ENCODE peak calls at places on chromosomes 2 and 18, in eight cellular contexts. One of them, this sample, is unnamed.

GRCh38 chr2:197786010-197786877 is 1.1 kb upstream of the BOLL start:
- DNase-seq in LoVo: no peak
- DNase-seq in left cardiac atrium: no peak
- DNase-seq in GM04503: no peak
- DNase-seq in activated naive CD4-positive, alpha-beta T cell treated with anti-CD3 and anti-CD28 coated beads for 36 hours: peak
- DNase-seq in stimulated activated CD4-positive, alpha-beta T cell treated with anti-CD3 and anti-CD28 coated beads, Interleukin-1b, Interleukin-23, amount 100 ng/mL, for 24 hours: no peak
- DNase-seq in HEK293T: no peak
- DNase-seq in stimulated activated CD8-positive, alpha-beta memory T cell treated with anti-CD3 and anti-CD28 coated beads, Interleukin-15, amount 100 ng/mL, for 24 hours: peak
- DNase-seq in this sample: peak

GRCh38 chr2:157257312-157258252 is at the start of gene GALNT5:
- DNase-seq in LoVo: peak
- DNase-seq in left cardiac atrium: peak
- DNase-seq in GM04503: no peak
- DNase-seq in activated naive CD4-positive, alpha-beta T cell treated with anti-CD3 and anti-CD28 coated beads for 36 hours: no peak
- DNase-seq in stimulated activated CD4-positive, alpha-beta T cell treated with anti-CD3 and anti-CD28 coated beads, Interleukin-1b, Interleukin-23, amount 100 ng/mL, for 24 hours: no peak
- DNase-seq in HEK293T: peak
- DNase-seq in stimulated activated CD8-positive, alpha-beta memory T cell treated with anti-CD3 and anti-CD28 coated beads, Interleukin-15, amount 100 ng/mL, for 24 hours: no peak
- DNase-seq in this sample: peak

GRCh38 chr18:67302043-67302442 is 214.5 kb downstream of the DSEL start:
- DNase-seq in LoVo: no peak
- DNase-seq in left cardiac atrium: no peak
- DNase-seq in GM04503: no peak
- DNase-seq in activated naive CD4-positive, alpha-beta T cell treated with anti-CD3 and anti-CD28 coated beads for 36 hours: no peak
- DNase-seq in stimulated activated CD4-positive, alpha-beta T cell treated with anti-CD3 and anti-CD28 coated beads, Interleukin-1b, Interleukin-23, amount 100 ng/mL, for 24 hours: no peak
- DNase-seq in HEK293T: no peak
- DNase-seq in stimulated activated CD8-positive, alpha-beta memory T cell treated with anti-CD3 and anti-CD28 coated beads, Interleukin-15, amount 100 ng/mL, for 24 hours: no peak
- DNase-seq in this sample: no peak

GRCh38 chr2:3628241-3628679 is 29.7 kb upstream of the ALLC start:
- DNase-seq in LoVo: no peak
- DNase-seq in left cardiac atrium: no peak
- DNase-seq in GM04503: no peak
- DNase-seq in activated naive CD4-positive, alpha-beta T cell treated with anti-CD3 and anti-CD28 coated beads for 36 hours: no peak
- DNase-seq in stimulated activated CD4-positive, alpha-beta T cell treated with anti-CD3 and anti-CD28 coated beads, Interleukin-1b, Interleukin-23, amount 100 ng/mL, for 24 hours: no peak
- DNase-seq in HEK293T: no peak
- DNase-seq in stimulated activated CD8-positive, alpha-beta memory T cell treated with anti-CD3 and anti-CD28 coated beads, Interleukin-15, amount 100 ng/mL, for 24 hours: no peak
- DNase-seq in this sample: no peak

GRCh38 chr2:40218679-40219078 is 233.2 kb downstream of the SLC8A1 start:
- DNase-seq in LoVo: no peak
- DNase-seq in left cardiac atrium: peak
- DNase-seq in GM04503: no peak
- DNase-seq in activated naive CD4-positive, alpha-beta T cell treated with anti-CD3 and anti-CD28 coated beads for 36 hours: no peak
- DNase-seq in stimulated activated CD4-positive, alpha-beta T cell treated with anti-CD3 and anti-CD28 coated beads, Interleukin-1b, Interleukin-23, amount 100 ng/mL, for 24 hours: no peak
- DNase-seq in HEK293T: no peak
- DNase-seq in stimulated activated CD8-positive, alpha-beta memory T cell treated with anti-CD3 and anti-CD28 coated beads, Interleukin-15, amount 100 ng/mL, for 24 hours: no peak
- DNase-seq in this sample: peak

GRCh38 chr18:13440277-13441248 is 222.0 kb downstream of the LDLRAD4 start:
- DNase-seq in LoVo: no peak
- DNase-seq in left cardiac atrium: no peak
- DNase-seq in GM04503: no peak
- DNase-seq in activated naive CD4-positive, alpha-beta T cell treated with anti-CD3 and anti-CD28 coated beads for 36 hours: no peak
- DNase-seq in stimulated activated CD4-positive, alpha-beta T cell treated with anti-CD3 and anti-CD28 coated beads, Interleukin-1b, Interleukin-23, amount 100 ng/mL, for 24 hours: no peak
- DNase-seq in HEK293T: no peak
- DNase-seq in stimulated activated CD8-positive, alpha-beta memory T cell treated with anti-CD3 and anti-CD28 coated beads, Interleukin-15, amount 100 ng/mL, for 24 hours: no peak
- DNase-seq in this sample: no peak

GRCh38 chr2:231720971-231721640 is 12.8 kb downstream of the PTMA start:
- DNase-seq in LoVo: no peak
- DNase-seq in left cardiac atrium: no peak
- DNase-seq in GM04503: no peak
- DNase-seq in activated naive CD4-positive, alpha-beta T cell treated with anti-CD3 and anti-CD28 coated beads for 36 hours: no peak
- DNase-seq in stimulated activated CD4-positive, alpha-beta T cell treated with anti-CD3 and anti-CD28 coated beads, Interleukin-1b, Interleukin-23, amount 100 ng/mL, for 24 hours: no peak
- DNase-seq in HEK293T: no peak
- DNase-seq in stimulated activated CD8-positive, alpha-beta memory T cell treated with anti-CD3 and anti-CD28 coated beads, Interleukin-15, amount 100 ng/mL, for 24 hours: no peak
- DNase-seq in this sample: no peak

GRCh38 chr2:64838817-64839216 is 150.4 kb upstream of the SLC1A4 start:
- DNase-seq in LoVo: peak
- DNase-seq in left cardiac atrium: peak
- DNase-seq in GM04503: peak
- DNase-seq in activated naive CD4-positive, alpha-beta T cell treated with anti-CD3 and anti-CD28 coated beads for 36 hours: no peak
- DNase-seq in stimulated activated CD4-positive, alpha-beta T cell treated with anti-CD3 and anti-CD28 coated beads, Interleukin-1b, Interleukin-23, amount 100 ng/mL, for 24 hours: no peak
- DNase-seq in HEK293T: no peak
- DNase-seq in stimulated activated CD8-positive, alpha-beta memory T cell treated with anti-CD3 and anti-CD28 coated beads, Interleukin-15, amount 100 ng/mL, for 24 hours: no peak
- DNase-seq in this sample: no peak

GRCh38 chr2:210195066-210195852 is 24.1 kb upstream of the KANSL1L start:
- DNase-seq in LoVo: peak
- DNase-seq in left cardiac atrium: no peak
- DNase-seq in GM04503: no peak
- DNase-seq in activated naive CD4-positive, alpha-beta T cell treated with anti-CD3 and anti-CD28 coated beads for 36 hours: no peak
- DNase-seq in stimulated activated CD4-positive, alpha-beta T cell treated with anti-CD3 and anti-CD28 coated beads, Interleukin-1b, Interleukin-23, amount 100 ng/mL, for 24 hours: no peak
- DNase-seq in HEK293T: peak
- DNase-seq in stimulated activated CD8-positive, alpha-beta memory T cell treated with anti-CD3 and anti-CD28 coated beads, Interleukin-15, amount 100 ng/mL, for 24 hours: no peak
- DNase-seq in this sample: no peak

GRCh38 chr2:55511508-55512124 is 7.9 kb upstream of the CFAP36 start:
- DNase-seq in LoVo: peak
- DNase-seq in left cardiac atrium: no peak
- DNase-seq in GM04503: no peak
- DNase-seq in activated naive CD4-positive, alpha-beta T cell treated with anti-CD3 and anti-CD28 coated beads for 36 hours: no peak
- DNase-seq in stimulated activated CD4-positive, alpha-beta T cell treated with anti-CD3 and anti-CD28 coated beads, Interleukin-1b, Interleukin-23, amount 100 ng/mL, for 24 hours: no peak
- DNase-seq in HEK293T: peak
- DNase-seq in stimulated activated CD8-positive, alpha-beta memory T cell treated with anti-CD3 and anti-CD28 coated beads, Interleukin-15, amount 100 ng/mL, for 24 hours: no peak
- DNase-seq in this sample: no peak

GRCh38 chr2:55152475-55153422 is 79.3 kb downstream of the CLHC1 start:
- DNase-seq in LoVo: no peak
- DNase-seq in left cardiac atrium: no peak
- DNase-seq in GM04503: no peak
- DNase-seq in activated naive CD4-positive, alpha-beta T cell treated with anti-CD3 and anti-CD28 coated beads for 36 hours: no peak
- DNase-seq in stimulated activated CD4-positive, alpha-beta T cell treated with anti-CD3 and anti-CD28 coated beads, Interleukin-1b, Interleukin-23, amount 100 ng/mL, for 24 hours: no peak
- DNase-seq in HEK293T: no peak
- DNase-seq in stimulated activated CD8-positive, alpha-beta memory T cell treated with anti-CD3 and anti-CD28 coated beads, Interleukin-15, amount 100 ng/mL, for 24 hours: no peak
- DNase-seq in this sample: no peak

GRCh38 chr2:11421863-11422490 is 44.0 kb downstream of the E2F6 start:
- DNase-seq in LoVo: no peak
- DNase-seq in left cardiac atrium: no peak
- DNase-seq in GM04503: no peak
- DNase-seq in activated naive CD4-positive, alpha-beta T cell treated with anti-CD3 and anti-CD28 coated beads for 36 hours: no peak
- DNase-seq in stimulated activated CD4-positive, alpha-beta T cell treated with anti-CD3 and anti-CD28 coated beads, Interleukin-1b, Interleukin-23, amount 100 ng/mL, for 24 hours: no peak
- DNase-seq in HEK293T: no peak
- DNase-seq in stimulated activated CD8-positive, alpha-beta memory T cell treated with anti-CD3 and anti-CD28 coated beads, Interleukin-15, amount 100 ng/mL, for 24 hours: no peak
- DNase-seq in this sample: no peak

GRCh38 chr2:26216587-26216986 is 27.8 kb downstream of the HADHA start:
- DNase-seq in LoVo: no peak
- DNase-seq in left cardiac atrium: no peak
- DNase-seq in GM04503: no peak
- DNase-seq in activated naive CD4-positive, alpha-beta T cell treated with anti-CD3 and anti-CD28 coated beads for 36 hours: no peak
- DNase-seq in stimulated activated CD4-positive, alpha-beta T cell treated with anti-CD3 and anti-CD28 coated beads, Interleukin-1b, Interleukin-23, amount 100 ng/mL, for 24 hours: no peak
- DNase-seq in HEK293T: no peak
- DNase-seq in stimulated activated CD8-positive, alpha-beta memory T cell treated with anti-CD3 and anti-CD28 coated beads, Interleukin-15, amount 100 ng/mL, for 24 hours: no peak
- DNase-seq in this sample: no peak

GRCh38 chr2:150459281-150459680 is 28.2 kb downstream of the RND3 start:
- DNase-seq in LoVo: no peak
- DNase-seq in left cardiac atrium: no peak
- DNase-seq in GM04503: peak
- DNase-seq in activated naive CD4-positive, alpha-beta T cell treated with anti-CD3 and anti-CD28 coated beads for 36 hours: no peak
- DNase-seq in stimulated activated CD4-positive, alpha-beta T cell treated with anti-CD3 and anti-CD28 coated beads, Interleukin-1b, Interleukin-23, amount 100 ng/mL, for 24 hours: no peak
- DNase-seq in HEK293T: no peak
- DNase-seq in stimulated activated CD8-positive, alpha-beta memory T cell treated with anti-CD3 and anti-CD28 coated beads, Interleukin-15, amount 100 ng/mL, for 24 hours: no peak
- DNase-seq in this sample: no peak

GRCh38 chr2:175153-175786 is 88.6 kb downstream of the SH3YL1 start:
- DNase-seq in LoVo: no peak
- DNase-seq in left cardiac atrium: no peak
- DNase-seq in GM04503: no peak
- DNase-seq in activated naive CD4-positive, alpha-beta T cell treated with anti-CD3 and anti-CD28 coated beads for 36 hours: no peak
- DNase-seq in stimulated activated CD4-positive, alpha-beta T cell treated with anti-CD3 and anti-CD28 coated beads, Interleukin-1b, Interleukin-23, amount 100 ng/mL, for 24 hours: no peak
- DNase-seq in HEK293T: no peak
- DNase-seq in stimulated activated CD8-positive, alpha-beta memory T cell treated with anti-CD3 and anti-CD28 coated beads, Interleukin-15, amount 100 ng/mL, for 24 hours: no peak
- DNase-seq in this sample: no peak

GRCh38 chr2:88690591-88691338 is 708 bp upstream of the RPIA start:
- DNase-seq in LoVo: peak
- DNase-seq in left cardiac atrium: peak
- DNase-seq in GM04503: no peak
- DNase-seq in activated naive CD4-positive, alpha-beta T cell treated with anti-CD3 and anti-CD28 coated beads for 36 hours: peak
- DNase-seq in stimulated activated CD4-positive, alpha-beta T cell treated with anti-CD3 and anti-CD28 coated beads, Interleukin-1b, Interleukin-23, amount 100 ng/mL, for 24 hours: peak
- DNase-seq in HEK293T: peak
- DNase-seq in stimulated activated CD8-positive, alpha-beta memory T cell treated with anti-CD3 and anti-CD28 coated beads, Interleukin-15, amount 100 ng/mL, for 24 hours: no peak
- DNase-seq in this sample: peak

This sample was measured in thyroid gland.